ENCODE peak calls at places on chromosomes 6 and 20, in five cellular contexts. N is GM06990, Z is stomach, X is HS-5, L is amygdala. D is an unnamed sample.
A peak's percentile ranks its signal among the peaks of the same experiment; 100 is the strongest.

GRCh38 chr6:110378552-110378951 is 20.4 kb upstream of the METTL24 start:
- DNase-seq in X (no peak), N (no peak), Z (no peak), L (no peak), D (no peak)

GRCh38 chr6:26420607-26421235 is 18.6 kb downstream of the BTN3A1 start:
- DNase-seq in N (no peak), Z (no peak), L (no peak), X (no peak), D (peak; percentile 15)

GRCh38 chr6:42402184-42402583 is 49.5 kb downstream of the TRERF1 start:
- DNase-seq in Z (no peak), X (no peak), L (no peak), N (peak; percentile 54), D (peak; percentile 23)

GRCh38 chr20:38870733-38871559 is 55.3 kb upstream of the FAM83D start:
- DNase-seq in N (no peak), L (no peak), X (no peak), Z (no peak), D (peak; percentile 85)

GRCh38 chr6:31356946-31357466 is at the start of gene HLA-B:
- DNase-seq in N (peak; percentile 88), L (peak; percentile 27), X (peak; percentile 57), Z (peak; percentile 87), D (peak; percentile 28)

GRCh38 chr20:19017104-19017690 is 195.2 kb upstream of the SLC24A3 start:
- DNase-seq in Z (no peak), N (no peak), L (no peak), X (no peak), D (no peak)

GRCh38 chr20:54172856-54173652 is 732 bp downstream of the CYP24A1 start:
- DNase-seq in N (peak; percentile 12), Z (no peak), X (no peak), L (no peak), D (peak; percentile 11)

GRCh38 chr6:142297996-142298753 is 3.6 kb upstream of the ADGRG6 start:
- DNase-seq in N (no peak), X (peak; percentile 81), Z (no peak), L (no peak), D (no peak)